ENCODE peak calls at places on chromosomes 1 and 21, in six cellular contexts. One of them, this sample, is unnamed.

GRCh38 chr1:172641492-172641891 is 17.4 kb upstream of the FASLG start:
- DNase-seq in heart right ventricle: no peak
- DNase-seq in T follicular helper cell: no peak
- DNase-seq in SK-MEL-5: no peak
- DNase-seq in fibroblast of pulmonary artery: no peak
- DNase-seq in activated T-cell treated with anti-CD3 and anti-CD28 coated beads, Interleukin-2, amount 50 U/mL, for 72 hours: no peak
- DNase-seq in this sample: no peak

GRCh38 chr21:25708467-25709065 is 26.1 kb downstream of the ATP5PF start:
- DNase-seq in fibroblast of pulmonary artery: peak
- DNase-seq in T follicular helper cell: peak
- DNase-seq in heart right ventricle: peak
- DNase-seq in SK-MEL-5: peak
- DNase-seq in activated T-cell treated with anti-CD3 and anti-CD28 coated beads, Interleukin-2, amount 50 U/mL, for 72 hours: peak
- DNase-seq in this sample: no peak

GRCh38 chr1:157770442-157771043 is 6.4 kb downstream of the FCRL2 start:
- DNase-seq in T follicular helper cell: no peak
- DNase-seq in SK-MEL-5: peak
- DNase-seq in activated T-cell treated with anti-CD3 and anti-CD28 coated beads, Interleukin-2, amount 50 U/mL, for 72 hours: no peak
- DNase-seq in heart right ventricle: no peak
- DNase-seq in fibroblast of pulmonary artery: no peak
- DNase-seq in this sample: no peak

GRCh38 chr1:163561570-163562295 is 240.0 kb downstream of the NUF2 start:
- DNase-seq in SK-MEL-5: peak
- DNase-seq in T follicular helper cell: no peak
- DNase-seq in fibroblast of pulmonary artery: peak
- DNase-seq in activated T-cell treated with anti-CD3 and anti-CD28 coated beads, Interleukin-2, amount 50 U/mL, for 72 hours: no peak
- DNase-seq in heart right ventricle: no peak
- DNase-seq in this sample: no peak

GRCh38 chr1:6347641-6348487 is 45.7 kb downstream of the ACOT7 start:
- DNase-seq in activated T-cell treated with anti-CD3 and anti-CD28 coated beads, Interleukin-2, amount 50 U/mL, for 72 hours: peak
- DNase-seq in T follicular helper cell: peak
- DNase-seq in SK-MEL-5: peak
- DNase-seq in heart right ventricle: no peak
- DNase-seq in fibroblast of pulmonary artery: peak
- DNase-seq in this sample: peak

GRCh38 chr1:78755986-78756385 is 106.4 kb downstream of the IFI44 start:
- DNase-seq in T follicular helper cell: no peak
- DNase-seq in heart right ventricle: no peak
- DNase-seq in fibroblast of pulmonary artery: no peak
- DNase-seq in activated T-cell treated with anti-CD3 and anti-CD28 coated beads, Interleukin-2, amount 50 U/mL, for 72 hours: no peak
- DNase-seq in SK-MEL-5: no peak
- DNase-seq in this sample: no peak

GRCh38 chr1:100482748-100483147 is 55.2 kb upstream of the GPR88 start:
- DNase-seq in activated T-cell treated with anti-CD3 and anti-CD28 coated beads, Interleukin-2, amount 50 U/mL, for 72 hours: no peak
- DNase-seq in fibroblast of pulmonary artery: no peak
- DNase-seq in heart right ventricle: no peak
- DNase-seq in SK-MEL-5: no peak
- DNase-seq in T follicular helper cell: no peak
- DNase-seq in this sample: no peak

GRCh38 chr1:45216200-45216541 is 9.8 kb upstream of the ZSWIM5 start:
- DNase-seq in fibroblast of pulmonary artery: no peak
- DNase-seq in T follicular helper cell: no peak
- DNase-seq in activated T-cell treated with anti-CD3 and anti-CD28 coated beads, Interleukin-2, amount 50 U/mL, for 72 hours: no peak
- DNase-seq in heart right ventricle: no peak
- DNase-seq in SK-MEL-5: no peak
- DNase-seq in this sample: no peak

GRCh38 chr1:111097356-111098099 is 42.4 kb downstream of the DRAM2 start:
- DNase-seq in activated T-cell treated with anti-CD3 and anti-CD28 coated beads, Interleukin-2, amount 50 U/mL, for 72 hours: no peak
- DNase-seq in fibroblast of pulmonary artery: no peak
- DNase-seq in heart right ventricle: no peak
- DNase-seq in T follicular helper cell: no peak
- DNase-seq in SK-MEL-5: no peak
- DNase-seq in this sample: no peak

GRCh38 chr1:230807029-230807428 is 59.8 kb downstream of the CAPN9 start:
- DNase-seq in T follicular helper cell: no peak
- DNase-seq in activated T-cell treated with anti-CD3 and anti-CD28 coated beads, Interleukin-2, amount 50 U/mL, for 72 hours: no peak
- DNase-seq in SK-MEL-5: no peak
- DNase-seq in fibroblast of pulmonary artery: no peak
- DNase-seq in heart right ventricle: peak
- DNase-seq in this sample: peak

GRCh38 chr1:206526064-206526911 is 19.0 kb downstream of the RASSF5 start:
- DNase-seq in activated T-cell treated with anti-CD3 and anti-CD28 coated beads, Interleukin-2, amount 50 U/mL, for 72 hours: no peak
- DNase-seq in heart right ventricle: no peak
- DNase-seq in T follicular helper cell: no peak
- DNase-seq in SK-MEL-5: no peak
- DNase-seq in fibroblast of pulmonary artery: no peak
- DNase-seq in this sample: no peak

GRCh38 chr21:19810779-19811178 is 1187.4 kb upstream of the NCAM2 start:
- DNase-seq in activated T-cell treated with anti-CD3 and anti-CD28 coated beads, Interleukin-2, amount 50 U/mL, for 72 hours: no peak
- DNase-seq in SK-MEL-5: no peak
- DNase-seq in T follicular helper cell: no peak
- DNase-seq in heart right ventricle: no peak
- DNase-seq in fibroblast of pulmonary artery: peak
- DNase-seq in this sample: no peak

GRCh38 chr1:20521960-20522861 is 14.3 kb upstream of the MUL1 start:
- DNase-seq in heart right ventricle: peak
- DNase-seq in T follicular helper cell: peak
- DNase-seq in SK-MEL-5: peak
- DNase-seq in activated T-cell treated with anti-CD3 and anti-CD28 coated beads, Interleukin-2, amount 50 U/mL, for 72 hours: peak
- DNase-seq in fibroblast of pulmonary artery: peak
- DNase-seq in this sample: peak

GRCh38 chr1:102578806-102579205 is 529.5 kb downstream of the COL11A1 start:
- DNase-seq in heart right ventricle: no peak
- DNase-seq in SK-MEL-5: no peak
- DNase-seq in T follicular helper cell: no peak
- DNase-seq in activated T-cell treated with anti-CD3 and anti-CD28 coated beads, Interleukin-2, amount 50 U/mL, for 72 hours: no peak
- DNase-seq in fibroblast of pulmonary artery: peak
- DNase-seq in this sample: no peak

GRCh38 chr1:107871259-107871658 is 93.7 kb downstream of the VAV3 start:
- DNase-seq in T follicular helper cell: no peak
- DNase-seq in fibroblast of pulmonary artery: no peak
- DNase-seq in heart right ventricle: no peak
- DNase-seq in SK-MEL-5: no peak
- DNase-seq in activated T-cell treated with anti-CD3 and anti-CD28 coated beads, Interleukin-2, amount 50 U/mL, for 72 hours: no peak
- DNase-seq in this sample: no peak

GRCh38 chr1:217569021-217569420 is 61.9 kb downstream of the GPATCH2 start:
- DNase-seq in activated T-cell treated with anti-CD3 and anti-CD28 coated beads, Interleukin-2, amount 50 U/mL, for 72 hours: no peak
- DNase-seq in SK-MEL-5: no peak
- DNase-seq in fibroblast of pulmonary artery: no peak
- DNase-seq in heart right ventricle: no peak
- DNase-seq in T follicular helper cell: no peak
- DNase-seq in this sample: no peak

GRCh38 chr1:101310484-101310883 is 73.7 kb downstream of the S1PR1 start:
- DNase-seq in fibroblast of pulmonary artery: no peak
- DNase-seq in activated T-cell treated with anti-CD3 and anti-CD28 coated beads, Interleukin-2, amount 50 U/mL, for 72 hours: no peak
- DNase-seq in T follicular helper cell: no peak
- DNase-seq in heart right ventricle: no peak
- DNase-seq in SK-MEL-5: no peak
- DNase-seq in this sample: no peak

GRCh38 chr1:7389201-7389785 is 381.8 kb upstream of the VAMP3 start:
- DNase-seq in SK-MEL-5: no peak
- DNase-seq in activated T-cell treated with anti-CD3 and anti-CD28 coated beads, Interleukin-2, amount 50 U/mL, for 72 hours: no peak
- DNase-seq in heart right ventricle: peak
- DNase-seq in fibroblast of pulmonary artery: no peak
- DNase-seq in T follicular helper cell: no peak
- DNase-seq in this sample: peak

GRCh38 chr1:65167544-65167943 is 19.5 kb downstream of the AK4 start:
- DNase-seq in fibroblast of pulmonary artery: no peak
- DNase-seq in activated T-cell treated with anti-CD3 and anti-CD28 coated beads, Interleukin-2, amount 50 U/mL, for 72 hours: no peak
- DNase-seq in heart right ventricle: no peak
- DNase-seq in SK-MEL-5: no peak
- DNase-seq in T follicular helper cell: no peak
- DNase-seq in this sample: no peak

GRCh38 chr1:182141040-182141439 is 79.5 kb upstream of the ZNF648 start:
- DNase-seq in activated T-cell treated with anti-CD3 and anti-CD28 coated beads, Interleukin-2, amount 50 U/mL, for 72 hours: no peak
- DNase-seq in heart right ventricle: no peak
- DNase-seq in T follicular helper cell: no peak
- DNase-seq in SK-MEL-5: no peak
- DNase-seq in fibroblast of pulmonary artery: no peak
- DNase-seq in this sample: no peak

GRCh38 chr1:33295450-33296081 is 25.3 kb downstream of the A3GALT2 start:
- DNase-seq in T follicular helper cell: peak
- DNase-seq in heart right ventricle: peak
- DNase-seq in activated T-cell treated with anti-CD3 and anti-CD28 coated beads, Interleukin-2, amount 50 U/mL, for 72 hours: peak
- DNase-seq in fibroblast of pulmonary artery: peak
- DNase-seq in SK-MEL-5: peak
- DNase-seq in this sample: peak

GRCh38 chr21:14740116-14740515 is 194.0 kb upstream of the SAMSN1 start:
- DNase-seq in heart right ventricle: no peak
- DNase-seq in SK-MEL-5: no peak
- DNase-seq in fibroblast of pulmonary artery: no peak
- DNase-seq in T follicular helper cell: no peak
- DNase-seq in activated T-cell treated with anti-CD3 and anti-CD28 coated beads, Interleukin-2, amount 50 U/mL, for 72 hours: no peak
- DNase-seq in this sample: no peak

GRCh38 chr1:171460018-171460585 is 25.2 kb upstream of the PRRC2C start:
- DNase-seq in T follicular helper cell: no peak
- DNase-seq in activated T-cell treated with anti-CD3 and anti-CD28 coated beads, Interleukin-2, amount 50 U/mL, for 72 hours: no peak
- DNase-seq in SK-MEL-5: no peak
- DNase-seq in heart right ventricle: no peak
- DNase-seq in fibroblast of pulmonary artery: no peak
- DNase-seq in this sample: no peak

GRCh38 chr1:27137022-27137542 is 17.8 kb downstream of the SLC9A1 start:
- DNase-seq in heart right ventricle: peak
- DNase-seq in activated T-cell treated with anti-CD3 and anti-CD28 coated beads, Interleukin-2, amount 50 U/mL, for 72 hours: peak
- DNase-seq in SK-MEL-5: no peak
- DNase-seq in fibroblast of pulmonary artery: no peak
- DNase-seq in T follicular helper cell: peak
- DNase-seq in this sample: peak

GRCh38 chr1:8370046-8370881 is 52.4 kb downstream of the SLC45A1 start:
- DNase-seq in SK-MEL-5: no peak
- DNase-seq in T follicular helper cell: no peak
- DNase-seq in activated T-cell treated with anti-CD3 and anti-CD28 coated beads, Interleukin-2, amount 50 U/mL, for 72 hours: no peak
- DNase-seq in fibroblast of pulmonary artery: peak
- DNase-seq in heart right ventricle: peak
- DNase-seq in this sample: no peak

GRCh38 chr1:161905269-161905884 is 118.3 kb downstream of the OLFML2B start:
- DNase-seq in activated T-cell treated with anti-CD3 and anti-CD28 coated beads, Interleukin-2, amount 50 U/mL, for 72 hours: peak
- DNase-seq in heart right ventricle: no peak
- DNase-seq in SK-MEL-5: peak
- DNase-seq in T follicular helper cell: no peak
- DNase-seq in fibroblast of pulmonary artery: peak
- DNase-seq in this sample: no peak

GRCh38 chr21:43645414-43645891 is 13.8 kb downstream of the HSF2BP start:
- DNase-seq in heart right ventricle: peak
- DNase-seq in SK-MEL-5: peak
- DNase-seq in T follicular helper cell: no peak
- DNase-seq in fibroblast of pulmonary artery: peak
- DNase-seq in activated T-cell treated with anti-CD3 and anti-CD28 coated beads, Interleukin-2, amount 50 U/mL, for 72 hours: no peak
- DNase-seq in this sample: no peak

GRCh38 chr1:62266217-62266616 is 53.0 kb downstream of the KANK4 start:
- DNase-seq in fibroblast of pulmonary artery: no peak
- DNase-seq in heart right ventricle: no peak
- DNase-seq in T follicular helper cell: no peak
- DNase-seq in activated T-cell treated with anti-CD3 and anti-CD28 coated beads, Interleukin-2, amount 50 U/mL, for 72 hours: no peak
- DNase-seq in SK-MEL-5: no peak
- DNase-seq in this sample: no peak

GRCh38 chr1:174841747-174842146 is 158.0 kb upstream of the CACYBP start:
- DNase-seq in fibroblast of pulmonary artery: no peak
- DNase-seq in heart right ventricle: no peak
- DNase-seq in activated T-cell treated with anti-CD3 and anti-CD28 coated beads, Interleukin-2, amount 50 U/mL, for 72 hours: no peak
- DNase-seq in SK-MEL-5: peak
- DNase-seq in T follicular helper cell: no peak
- DNase-seq in this sample: no peak

This sample was measured in left ventricle myocardium inferior.